ENCODE peak calls at places on chromosomes 4 and X, in seven cellular contexts. Q is H54, Z is suprapubic skin, V is endothelial cell of umbilical vein, F is esophagus squamous epithelium, W is heart left ventricle, D is HCT116. B is an unnamed sample.

GRCh38 chrX:43958529-43958928 is 14.7 kb downstream of the NDP start:
- DNase-seq in Z (no peak), V (peak; percentile 77), W (no peak), D (peak; percentile 81), F (no peak), Q (peak; percentile 2), B (peak; percentile 67)

GRCh38 chr4:102868153-102868781 is 525 bp upstream of the CISD2 start:
- DNase-seq in W (no peak), D (no peak), Z (peak; percentile 62), V (no peak), Q (no peak), F (no peak), B (no peak)

GRCh38 chr4:138290803-138291202 is 48.7 kb upstream of the SLC7A11 start:
- DNase-seq in Q (no peak), Z (no peak), D (no peak), V (no peak), F (no peak), W (no peak), B (no peak)

GRCh38 chrX:69133561-69134542 is 31.4 kb downstream of the PJA1 start:
- DNase-seq in Z (no peak), D (peak; percentile 72), W (no peak), F (no peak), V (peak; percentile 30), Q (peak; percentile 59), B (no peak)

GRCh38 chr4:3701271-3702083 is 64.7 kb upstream of the ADRA2C start:
- DNase-seq in Q (no peak), V (no peak), F (no peak), D (no peak), W (peak; percentile 30), Z (peak; percentile 33), B (no peak)

GRCh38 chr4:101232074-101232776 is 115.1 kb downstream of the PPP3CA start:
- DNase-seq in W (peak; percentile 41), F (no peak), Z (no peak), Q (no peak), D (no peak), V (peak; percentile 76), B (peak; percentile 36)

GRCh38 chrX:136954930-136955329 is 74.4 kb upstream of the RBMX start:
- DNase-seq in F (no peak), W (no peak), V (peak; percentile 30), Q (no peak), Z (no peak), D (peak; percentile 0), B (peak; percentile 15)

GRCh38 chrX:16619024-16619423 is 30.9 kb upstream of the S100G start:
- DNase-seq in V (no peak), Z (no peak), W (no peak), D (no peak), Q (no peak), F (no peak), B (no peak)

GRCh38 chrX:131944936-131945902 is 77.9 kb upstream of the STK26 start:
- DNase-seq in V (no peak), Q (no peak), W (no peak), D (no peak), Z (no peak), F (no peak), B (no peak)

GRCh38 chrX:104151037-104151436 is 5.8 kb downstream of the SLC25A53 start:
- DNase-seq in V (no peak), Z (no peak), Q (no peak), F (no peak), D (no peak), W (no peak), B (no peak)
- TF ChIP-seq POLR2A in V (no peak), Z (no peak), Q (no peak), F (no peak), D (no peak), W (no peak), B (no peak)

GRCh38 chr4:32002037-32002747 is 1282.0 kb downstream of the PCDH7 start:
- DNase-seq in W (no peak), Q (no peak), D (no peak), V (no peak), F (no peak), Z (no peak), B (peak; percentile 95)

GRCh38 chr4:32000846-32001488 is 1280.8 kb downstream of the PCDH7 start:
- DNase-seq in Z (no peak), D (no peak), F (no peak), Q (no peak), V (no peak), W (no peak), B (no peak)

GRCh38 chr4:31998807-31999206 is 1278.6 kb downstream of the PCDH7 start:
- DNase-seq in F (no peak), W (no peak), Z (no peak), D (no peak), Q (no peak), V (no peak), B (no peak)

DNA sequence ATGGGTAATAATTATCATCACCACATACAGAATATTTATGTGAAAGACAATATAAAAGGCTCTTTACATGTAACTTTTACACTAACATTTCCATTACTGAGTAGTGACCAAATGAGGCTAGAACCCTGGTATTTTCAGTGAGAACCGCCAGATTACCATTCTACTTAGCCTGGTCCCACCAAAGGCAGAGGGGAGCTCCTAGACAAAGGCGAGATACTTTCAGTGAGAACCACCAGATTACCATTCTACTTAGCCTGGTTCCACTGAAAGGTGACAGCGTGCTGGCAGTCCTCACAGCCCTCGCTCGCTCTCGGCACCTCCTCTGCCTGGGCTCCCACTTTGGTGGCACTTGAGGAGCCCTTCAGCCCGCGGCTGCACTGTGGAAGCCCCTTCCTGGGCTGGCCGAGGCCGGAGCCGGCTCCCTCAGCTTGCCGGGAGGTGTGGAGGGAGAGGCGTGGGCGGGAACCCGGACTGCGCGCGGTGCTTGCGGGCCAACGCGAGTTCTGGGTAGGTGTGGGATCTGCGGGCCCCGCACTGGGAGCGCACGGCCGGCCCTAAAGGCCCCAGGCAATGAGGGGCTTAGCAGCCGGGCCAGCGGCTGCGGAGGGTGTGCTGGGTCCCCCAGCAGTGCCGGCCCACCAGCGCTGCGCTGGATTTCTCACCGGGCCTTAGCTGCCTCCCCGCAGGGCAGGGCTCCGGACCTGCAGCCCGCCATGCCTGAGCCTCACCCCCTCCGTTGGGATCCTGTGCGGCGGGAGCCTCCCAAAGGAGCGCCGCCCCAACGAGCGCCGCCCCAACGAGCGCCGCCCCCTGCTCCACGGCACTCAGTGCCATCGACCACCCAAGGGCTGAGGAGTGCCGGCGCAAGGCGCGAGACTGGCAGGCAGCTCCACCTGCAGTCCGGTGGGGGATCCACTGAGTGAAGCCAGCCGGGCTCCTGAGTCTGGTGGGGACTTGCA is 1276.1 kb downstream of the PCDH7 start:
- DNase-seq in V (no peak), Z (no peak), F (no peak), D (no peak), Q (no peak), W (no peak), B (no peak)
- TF ChIP-seq POLR2A in V (no peak), Z (no peak), F (no peak), D (no peak), Q (no peak), W (no peak), B (no peak)

DNA sequence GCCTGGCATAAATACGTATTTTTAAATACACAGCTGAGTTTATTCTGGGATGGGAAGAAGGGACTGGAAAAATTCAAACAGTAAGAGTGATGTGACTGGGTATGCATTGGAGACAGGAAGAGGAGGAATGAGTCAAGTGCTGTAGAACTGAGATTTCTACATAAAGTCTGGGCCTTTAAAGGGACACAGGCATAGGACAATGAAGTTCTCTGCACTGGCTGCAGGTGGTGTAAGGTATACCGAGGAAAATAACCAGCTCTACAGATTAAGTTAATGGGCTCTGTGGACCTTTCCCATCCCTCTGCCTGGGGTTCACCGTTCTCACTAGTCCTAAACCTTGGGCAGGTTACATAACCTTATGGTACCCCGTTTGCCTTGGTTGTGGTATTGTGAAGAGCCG is 68.7 kb downstream of the DHX15 start:
- DNase-seq in V (no peak), Z (no peak), W (no peak), Q (no peak), D (no peak), F (no peak), B (no peak)
- TF ChIP-seq POLR2A in V (no peak), Z (no peak), W (no peak), Q (no peak), D (no peak), F (no peak), B (no peak)

GRCh38 chr4:52861879-52862604 is at the start of gene RASL11B:
- DNase-seq in D (peak; percentile 4), Q (peak; percentile 47), W (peak; percentile 92), Z (peak; percentile 80), V (peak; percentile 78), F (no peak), B (peak; percentile 81)
- TF ChIP-seq POLR2A in D (no peak), Q (peak; percentile 71), W (peak; percentile 52), Z (peak; percentile 33), V (no peak), F (no peak), B (no peak)

GRCh38 chr4:106317815-106318214 is 1.5 kb downstream of the AIMP1 start:
- DNase-seq in V (no peak), W (no peak), D (no peak), Q (no peak), Z (no peak), F (no peak), B (no peak)

GRCh38 chr4:106315476-106315967 is 487 bp downstream of the TBCK start:
- DNase-seq in V (no peak), F (peak; percentile 5), Z (peak; percentile 59), D (no peak), W (no peak), Q (peak; percentile 10), B (peak; percentile 75)

GRCh38 chr4:106316773-106317409 is 541 bp downstream of the AIMP1 start:
- DNase-seq in Z (no peak), F (no peak), Q (no peak), D (no peak), V (no peak), W (no peak), B (peak; percentile 59)

GRCh38 chr4:106314960-106315359 is 1.0 kb downstream of the TBCK start:
- DNase-seq in V (no peak), W (no peak), Q (no peak), F (no peak), Z (no peak), D (no peak), B (peak; percentile 10)

GRCh38 chr4:106315968-106316772 is at the start of the genes AIMP1 and TBCK:
- DNase-seq in Q (peak; percentile 50), V (peak; percentile 92), D (peak; percentile 88), F (peak; percentile 53), W (peak; percentile 90), Z (peak; percentile 92), B (peak; percentile 95)
- TF ChIP-seq POLR2A in Q (peak; percentile 69), V (peak; percentile 78), D (peak; percentile 71), F (no peak), W (no peak), Z (peak; percentile 89), B (peak; percentile 92)

GRCh38 chrX:23783569-23784486 is 855 bp downstream of the SAT1 start:
- DNase-seq in W (no peak), D (no peak), Z (no peak), V (peak; percentile 19), Q (no peak), F (no peak), B (peak; percentile 55)
- TF ChIP-seq POLR2A in W (no peak), D (no peak), Z (no peak), V (no peak), Q (no peak), F (no peak), B (peak; percentile 40)